ENCODE peak calls at places on chromosomes 6 and 20, in four cellular contexts. F is SK-N-SH, A is H1, U is K562. Y is an unnamed sample.

GRCh38 chr6:48765352-48765961 is 654.5 kb upstream of the PTCHD4 start:
- DNase-seq in F (peak; percentile 22), A (no peak), U (no peak), Y (peak; percentile 38)

GRCh38 chr20:3687655-3688054 is 5.8 kb upstream of the ADAM33 start:
- DNase-seq in F (no peak), A (no peak), U (peak; percentile 52), Y (no peak)

GRCh38 chr20:25486377-25486776 is 78.9 kb downstream of the GINS1 start:
- DNase-seq in F (peak; percentile 61), A (no peak), U (no peak), Y (no peak)

GRCh38 chr6:53983301-53983700 is 127.9 kb upstream of the MLIP start:
- DNase-seq in F (no peak), A (no peak), U (no peak), Y (no peak)

GRCh38 chr6:73985891-73986290 is 289.9 kb downstream of the CD109 start:
- DNase-seq in F (no peak), A (no peak), U (no peak), Y (no peak)

GRCh38 chr6:125124250-125124777 is 29.3 kb upstream of the TPD52L1 start:
- DNase-seq in F (no peak), A (no peak), U (no peak), Y (no peak)

GRCh38 chr20:52312131-52312729 is 120.7 kb upstream of the ZFP64 start:
- DNase-seq in F (peak; percentile 70), A (no peak), U (peak; percentile 47), Y (peak; percentile 31)

GRCh38 chr20:32485126-32485769 is 99.9 kb downstream of the NOL4L start:
- DNase-seq in F (peak; percentile 61), A (peak; percentile 70), U (peak; percentile 52), Y (peak; percentile 71)

GRCh38 chr20:46035253-46035652 is 6.2 kb downstream of the SLC12A5 start:
- DNase-seq in F (no peak), A (no peak), U (no peak), Y (no peak)

GRCh38 chr20:8291873-8292272 is 159.8 kb downstream of the PLCB1 start:
- DNase-seq in F (no peak), A (no peak), U (no peak), Y (no peak)

GRCh38 chr6:35370124-35370741 is 27.9 kb downstream of the PPARD start:
- DNase-seq in F (no peak), A (no peak), U (no peak), Y (no peak)

GRCh38 chr6:8852332-8852731 is 417.0 kb upstream of the SLC35B3 start:
- DNase-seq in F (no peak), A (no peak), U (no peak), Y (no peak)

DNA sequence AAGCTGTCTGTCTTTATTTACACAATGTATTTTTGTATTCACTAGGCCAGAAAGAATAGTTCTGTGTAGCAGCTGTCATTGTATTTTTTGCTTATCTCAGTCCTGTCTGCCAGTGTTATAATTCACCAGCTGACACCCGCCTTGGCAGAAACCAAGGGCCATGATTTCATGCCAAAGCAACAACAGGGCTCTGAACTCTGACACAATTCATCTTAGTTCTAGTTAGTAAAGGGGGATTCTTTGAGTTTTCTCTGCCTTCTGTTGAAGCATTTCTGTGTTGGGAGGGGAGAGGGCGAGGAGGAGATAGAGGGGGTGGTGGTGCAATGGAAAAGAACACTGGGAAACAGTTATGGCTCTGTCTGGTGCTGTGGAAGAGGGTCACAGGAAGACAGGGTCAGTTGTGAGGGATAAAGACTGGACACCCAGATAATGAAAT is 684.6 kb upstream of the MARCKS start:
- DNase-seq in F (peak; percentile 10), A (no peak), U (no peak), Y (no peak)
- TF ChIP-seq TEAD4 in F (no peak), A (no peak), U (no peak), Y (no peak)

GRCh38 chr6:24549674-24550418 is 55.1 kb downstream of the ALDH5A1 start:
- DNase-seq in F (no peak), A (no peak), U (no peak), Y (no peak)
- TF ChIP-seq TEAD4 in F (no peak), A (no peak), U (no peak), Y (no peak)

DNA sequence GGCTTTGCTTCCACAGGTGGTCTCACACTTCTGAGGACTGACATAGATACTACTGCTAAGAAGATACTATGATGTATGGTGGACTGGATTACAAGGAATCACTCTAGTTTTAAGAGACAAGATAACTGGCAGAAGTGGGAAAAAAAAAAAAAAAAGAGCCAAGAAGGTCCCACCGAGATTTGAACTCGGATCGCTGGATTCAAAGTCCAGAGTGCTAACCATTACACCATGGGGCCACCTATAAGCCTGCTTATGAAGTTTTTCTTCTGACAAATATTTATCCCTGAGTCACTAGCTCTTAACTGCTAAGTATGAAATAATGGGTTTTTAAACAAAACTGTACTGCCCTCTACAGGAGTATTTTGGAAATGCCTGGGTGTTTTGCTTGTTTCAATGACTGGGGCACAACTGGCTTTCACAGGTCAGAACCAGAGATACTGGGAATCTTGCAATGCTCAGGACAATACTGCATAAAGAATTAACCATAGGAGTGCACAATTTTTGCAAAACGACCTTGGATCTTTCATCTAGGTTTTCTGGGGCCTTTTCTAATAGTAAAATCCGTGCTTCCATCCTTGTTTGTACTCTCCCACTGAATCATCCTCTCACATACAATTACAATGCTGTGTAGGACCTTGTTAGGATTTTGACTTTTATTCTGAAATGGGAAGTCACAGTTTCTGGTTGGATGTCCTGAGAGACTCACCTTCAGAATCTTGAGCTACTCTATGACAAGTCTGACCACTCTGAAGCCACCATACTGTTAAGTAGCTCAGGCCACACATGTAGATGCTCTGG is 116.3 kb downstream of the OR2B2 start:
- DNase-seq in F (peak; percentile 53), A (peak; percentile 75), U (peak; percentile 74), Y (no peak)
- TF ChIP-seq TEAD4 in F (peak; percentile 81), A (peak; percentile 20), U (peak; percentile 88), Y (no peak)

DNA sequence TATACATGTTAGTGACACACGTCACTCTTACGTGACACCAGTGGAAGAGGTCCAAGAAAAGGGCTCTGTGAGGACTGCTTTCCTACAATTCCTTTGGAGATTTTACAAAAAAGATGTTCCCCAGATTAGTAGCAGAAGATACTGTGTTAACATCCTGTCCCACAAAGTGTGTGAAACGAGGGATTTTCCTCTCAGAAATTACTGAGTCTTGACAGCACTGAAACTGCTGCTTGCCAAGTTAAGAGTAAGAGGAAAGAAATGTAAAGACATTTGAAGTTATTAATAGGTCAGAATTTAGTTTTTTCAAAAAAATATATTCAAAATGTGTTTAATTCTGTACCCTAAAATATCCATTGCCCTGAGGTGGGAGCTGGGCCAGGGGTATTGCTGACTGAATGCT is 58.8 kb upstream of the MAP7 start:
- DNase-seq in F (no peak), A (no peak), U (no peak), Y (no peak)
- TF ChIP-seq TEAD4 in F (no peak), A (no peak), U (no peak), Y (no peak)

GRCh38 chr20:57880155-57880648 is 170.4 kb upstream of the PMEPA1 start:
- DNase-seq in F (no peak), A (no peak), U (no peak), Y (no peak)
- TF ChIP-seq TEAD4 in F (no peak), A (no peak), U (no peak), Y (no peak)